ENCODE peak calls at places on chromosome 13, in four cellular contexts. One of them, this sample, is unnamed.
A peak's percentile ranks its signal among the peaks of the same experiment; 100 is the strongest.

GRCh38 chr13:106484084-106484754 is 51.2 kb downstream of the EFNB2 start:
- DNase-seq in GM12891: no peak
- DNase-seq in GM12878: no peak
- DNase-seq in K562: no peak
- DNase-seq in this sample: no peak

GRCh38 chr13:78978381-78978998 is 319.5 kb upstream of the OBI1 start:
- DNase-seq in GM12891: peak; percentile 1
- DNase-seq in GM12878: peak; percentile 24
- DNase-seq in K562: peak; percentile 24
- DNase-seq in this sample: peak; percentile 66

GRCh38 chr13:78607409-78608253 is 4.3 kb upstream of the POU4F1 start:
- DNase-seq in GM12891: no peak
- DNase-seq in GM12878: no peak
- DNase-seq in K562: no peak
- DNase-seq in this sample: no peak

GRCh38 chr13:113654175-113654560 is 3.8 kb downstream of the ATP4B start:
- DNase-seq in GM12891: no peak
- DNase-seq in GM12878: no peak
- DNase-seq in K562: no peak
- DNase-seq in this sample: no peak

GRCh38 chr13:20344836-20345490 is 112.8 kb upstream of the GJB6 start:
- DNase-seq in GM12891: no peak
- DNase-seq in GM12878: no peak
- DNase-seq in K562: no peak
- DNase-seq in this sample: no peak

GRCh38 chr13:65844266-65844841 is 1385.8 kb downstream of the PCDH9 start:
- DNase-seq in GM12891: no peak
- DNase-seq in GM12878: no peak
- DNase-seq in K562: no peak
- DNase-seq in this sample: no peak

GRCh38 chr13:75407473-75407872 is 74.5 kb downstream of the TBC1D4 start:
- DNase-seq in GM12891: no peak
- DNase-seq in GM12878: no peak
- DNase-seq in K562: no peak
- DNase-seq in this sample: no peak

GRCh38 chr13:112719556-112719955 is 29.7 kb downstream of the ATP11A start:
- DNase-seq in GM12891: no peak
- DNase-seq in GM12878: no peak
- DNase-seq in K562: no peak
- DNase-seq in this sample: no peak

GRCh38 chr13:35140321-35140720 is 198.3 kb downstream of the NBEA start:
- DNase-seq in GM12891: no peak
- DNase-seq in GM12878: no peak
- DNase-seq in K562: no peak
- DNase-seq in this sample: no peak

GRCh38 chr13:36841411-36841810 is 22.4 kb downstream of the RFXAP start:
- DNase-seq in GM12891: no peak
- DNase-seq in GM12878: no peak
- DNase-seq in K562: no peak
- DNase-seq in this sample: no peak

DNA sequence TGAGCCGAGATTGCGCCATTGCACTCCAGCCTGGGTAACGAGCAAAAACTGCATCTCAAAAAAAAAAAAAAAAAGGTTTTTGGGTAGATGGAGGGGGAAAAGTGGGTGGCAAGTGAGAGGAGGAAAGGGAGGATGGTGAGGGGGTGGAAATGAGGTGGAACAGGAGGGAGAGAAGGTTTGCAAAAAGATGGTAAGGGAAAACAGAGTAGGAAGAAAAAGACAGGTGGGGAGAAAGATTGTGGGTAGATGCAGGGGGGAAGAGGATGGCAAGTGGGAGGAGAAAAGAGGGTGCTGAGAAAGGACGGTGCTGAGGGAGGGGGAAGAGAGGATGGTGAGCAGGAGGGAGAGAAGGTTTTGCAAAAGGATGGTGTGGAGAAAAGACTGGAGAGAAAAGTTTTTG is 57.8 kb upstream of the C1QTNF9B start:
- DNase-seq in GM12891: no peak
- DNase-seq in GM12878: no peak
- DNase-seq in K562: no peak
- DNase-seq in this sample: no peak
- TF ChIP-seq SPI1 in GM12891: no peak
- TF ChIP-seq SPI1 in GM12878: no peak
- TF ChIP-seq SPI1 in K562: no peak
- TF ChIP-seq SPI1 in this sample: no peak

GRCh38 chr13:80374453-80374852 is 33.5 kb upstream of the SPRY2 start:
- DNase-seq in GM12891: no peak
- DNase-seq in GM12878: no peak
- DNase-seq in K562: no peak
- DNase-seq in this sample: no peak
- TF ChIP-seq SPI1 in GM12891: no peak
- TF ChIP-seq SPI1 in GM12878: no peak
- TF ChIP-seq SPI1 in K562: no peak
- TF ChIP-seq SPI1 in this sample: no peak

GRCh38 chr13:99218126-99218525 is 17.5 kb downstream of the UBAC2 start:
- DNase-seq in GM12891: no peak
- DNase-seq in GM12878: no peak
- DNase-seq in K562: no peak
- DNase-seq in this sample: no peak

GRCh38 chr13:99220199-99220931 is 19.7 kb downstream of the UBAC2 start:
- DNase-seq in GM12891: no peak
- DNase-seq in GM12878: no peak
- DNase-seq in K562: no peak
- DNase-seq in this sample: no peak

GRCh38 chr13:99217461-99218101 is 16.9 kb downstream of the UBAC2 start:
- DNase-seq in GM12891: no peak
- DNase-seq in GM12878: no peak
- DNase-seq in K562: no peak
- DNase-seq in this sample: no peak

GRCh38 chr13:99218969-99219368 is 18.3 kb downstream of the UBAC2 start:
- DNase-seq in GM12891: no peak
- DNase-seq in GM12878: peak; percentile 62
- DNase-seq in K562: no peak
- DNase-seq in this sample: no peak

DNA sequence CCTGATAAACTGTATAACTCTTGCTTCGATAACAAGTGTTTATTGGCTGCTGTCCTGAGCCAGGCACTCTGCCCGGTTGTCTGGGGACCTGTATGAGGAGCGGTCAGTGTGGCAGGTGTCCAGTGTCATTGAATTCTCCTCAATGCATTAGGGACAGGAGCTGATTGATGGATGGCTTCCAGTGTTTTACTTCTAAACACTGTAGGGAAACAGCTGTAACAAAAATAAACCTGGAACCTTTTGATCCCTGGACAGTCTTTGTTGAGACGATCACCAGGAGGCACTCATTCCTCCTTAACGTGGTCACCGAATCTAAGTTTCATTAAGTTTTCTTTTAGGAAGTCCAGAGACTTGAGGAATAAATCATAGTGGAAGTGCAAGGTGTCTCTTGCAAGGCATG is 17.9 kb downstream of the UBAC2 start:
- DNase-seq in GM12891: no peak
- DNase-seq in GM12878: no peak
- DNase-seq in K562: no peak
- DNase-seq in this sample: no peak
- TF ChIP-seq SPI1 in GM12891: no peak
- TF ChIP-seq SPI1 in GM12878: no peak
- TF ChIP-seq SPI1 in K562: no peak
- TF ChIP-seq SPI1 in this sample: no peak

GRCh38 chr13:73481877-73482445 is 423.2 kb downstream of the KLF5 start:
- DNase-seq in GM12891: no peak
- DNase-seq in GM12878: no peak
- DNase-seq in K562: no peak
- DNase-seq in this sample: no peak
- TF ChIP-seq SPI1 in GM12891: no peak
- TF ChIP-seq SPI1 in GM12878: no peak
- TF ChIP-seq SPI1 in K562: no peak
- TF ChIP-seq SPI1 in this sample: no peak

GRCh38 chr13:50393641-50394040 is 378.4 kb downstream of the KCNRG start:
- DNase-seq in GM12891: no peak
- DNase-seq in GM12878: no peak
- DNase-seq in K562: no peak
- DNase-seq in this sample: no peak
- TF ChIP-seq SPI1 in GM12891: no peak
- TF ChIP-seq SPI1 in GM12878: no peak
- TF ChIP-seq SPI1 in K562: no peak
- TF ChIP-seq SPI1 in this sample: no peak

GRCh38 chr13:51158923-51159322 is 47.8 kb upstream of the C13orf42 start:
- DNase-seq in GM12891: no peak
- DNase-seq in GM12878: no peak
- DNase-seq in K562: no peak
- DNase-seq in this sample: no peak
- TF ChIP-seq SPI1 in GM12891: no peak
- TF ChIP-seq SPI1 in GM12878: no peak
- TF ChIP-seq SPI1 in K562: no peak
- TF ChIP-seq SPI1 in this sample: no peak

DNA sequence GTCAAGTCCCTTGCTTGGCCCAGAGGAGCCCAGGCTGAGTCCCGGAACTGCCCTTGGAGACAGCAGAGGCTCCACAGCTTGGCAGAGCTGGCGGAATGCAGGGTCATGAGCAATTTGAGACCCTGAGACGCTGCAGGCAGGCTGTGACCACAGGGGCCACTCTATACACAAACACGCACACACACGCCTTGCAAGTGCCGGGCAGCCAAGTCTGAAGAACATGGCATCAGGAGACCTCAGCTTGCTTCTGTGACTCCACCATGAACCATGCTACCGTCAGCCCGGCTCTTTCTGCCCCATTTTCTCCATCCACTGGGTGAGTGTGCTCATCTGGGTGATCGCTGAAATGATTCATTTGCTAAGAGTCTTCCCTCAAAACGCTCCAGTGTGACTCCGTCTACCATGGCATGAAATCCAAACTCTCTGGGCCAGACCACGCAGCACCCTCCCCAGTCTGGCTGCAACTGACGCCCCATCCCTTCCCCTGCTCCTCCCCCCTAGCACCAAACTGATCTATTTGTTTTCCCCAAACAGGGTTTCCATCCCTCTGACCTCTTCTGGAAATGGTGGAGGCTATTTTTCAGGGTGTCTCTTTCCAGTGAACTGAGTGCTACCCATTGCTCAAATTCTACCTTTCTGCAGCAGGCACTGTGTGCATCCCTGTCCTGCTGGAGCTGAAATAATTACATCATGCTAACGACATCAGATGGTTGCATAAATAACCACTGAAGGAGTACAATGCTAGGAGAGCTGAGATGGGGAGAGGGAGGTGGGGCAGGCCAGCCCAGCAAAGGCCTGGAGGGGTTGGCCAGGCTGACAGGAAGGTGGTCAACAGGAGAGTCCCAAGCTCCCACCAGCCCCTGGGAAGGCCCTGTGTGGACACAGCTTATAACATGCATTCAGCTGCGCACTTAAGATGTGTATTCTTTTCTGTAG is 3.1 kb downstream of the CARS2 start:
- DNase-seq in GM12891: no peak
- DNase-seq in GM12878: no peak
- DNase-seq in K562: no peak
- DNase-seq in this sample: no peak
- TF ChIP-seq SPI1 in GM12891: no peak
- TF ChIP-seq SPI1 in GM12878: no peak
- TF ChIP-seq SPI1 in K562: no peak
- TF ChIP-seq SPI1 in this sample: no peak

GRCh38 chr13:41459754-41460111 is 2.4 kb downstream of the RGCC start:
- DNase-seq in GM12891: no peak
- DNase-seq in GM12878: no peak
- DNase-seq in K562: no peak
- DNase-seq in this sample: no peak
- TF ChIP-seq SPI1 in GM12891: no peak
- TF ChIP-seq SPI1 in GM12878: no peak
- TF ChIP-seq SPI1 in K562: no peak
- TF ChIP-seq SPI1 in this sample: no peak

GRCh38 chr13:25168800-25169199 is 3.3 kb downstream of the AMER2 start:
- DNase-seq in GM12891: no peak
- DNase-seq in GM12878: no peak
- DNase-seq in K562: no peak
- DNase-seq in this sample: no peak

GRCh38 chr13:25167349-25167748 is 4.7 kb downstream of the AMER2 start:
- DNase-seq in GM12891: no peak
- DNase-seq in GM12878: no peak
- DNase-seq in K562: no peak
- DNase-seq in this sample: no peak

GRCh38 chr13:25169356-25169755 is 2.7 kb downstream of the AMER2 start:
- DNase-seq in GM12891: no peak
- DNase-seq in GM12878: no peak
- DNase-seq in K562: no peak
- DNase-seq in this sample: no peak

GRCh38 chr13:25167775-25168174 is 4.3 kb downstream of the AMER2 start:
- DNase-seq in GM12891: no peak
- DNase-seq in GM12878: no peak
- DNase-seq in K562: no peak
- DNase-seq in this sample: no peak

GRCh38 chr13:25165664-25166063 is 6.4 kb downstream of the AMER2 start:
- DNase-seq in GM12891: no peak
- DNase-seq in GM12878: no peak
- DNase-seq in K562: no peak
- DNase-seq in this sample: no peak
- TF ChIP-seq SPI1 in GM12891: no peak
- TF ChIP-seq SPI1 in GM12878: no peak
- TF ChIP-seq SPI1 in K562: no peak
- TF ChIP-seq SPI1 in this sample: no peak

This sample was measured in HL-60.